ENCODE peak calls at places on chromosomes 11 and 22, in six cellular contexts. S is AG09309, E is AG09319, O is left lung, G is A549, W is GM10248. L is an unnamed sample.

GRCh38 chr11:124754309-124754708 is 2.3 kb upstream of the VSIG2 start:
- DNase-seq in S (no peak), E (no peak), O (no peak), G (no peak), W (no peak), L (no peak)

GRCh38 chr22:33519140-33519973 is 400.9 kb downstream of the LARGE1 start:
- DNase-seq in S (peak; percentile 28), E (peak; percentile 19), O (no peak), G (peak; percentile 71), W (peak; percentile 74), L (peak; percentile 65)

GRCh38 chr22:49367016-49367697 is 460.5 kb downstream of the BRD1 start:
- DNase-seq in S (no peak), E (no peak), O (no peak), G (no peak), W (no peak), L (no peak)

GRCh38 chr11:1254086-1254648 is 31.3 kb downstream of the MUC5B start:
- DNase-seq in S (no peak), E (no peak), O (no peak), G (no peak), W (no peak), L (no peak)

GRCh38 chr22:36368359-36368983 is 19.3 kb downstream of the MYH9 start:
- DNase-seq in S (no peak), E (no peak), O (no peak), G (peak; percentile 57), W (no peak), L (no peak)

GRCh38 chr11:61911701-61912529 is 5.5 kb downstream of the RAB3IL1 start:
- DNase-seq in S (no peak), E (no peak), O (peak; percentile 30), G (no peak), W (no peak), L (no peak)

GRCh38 chr11:9615031-9615451 is 41.6 kb downstream of the WEE1 start:
- DNase-seq in S (no peak), E (no peak), O (no peak), G (no peak), W (peak; percentile 68), L (peak; percentile 78)

GRCh38 chr22:49163258-49163959 is 664.3 kb downstream of the BRD1 start:
- DNase-seq in S (no peak), E (no peak), O (peak; percentile 19), G (no peak), W (no peak), L (no peak)

GRCh38 chr22:43292633-43293025 is 50.5 kb downstream of the SCUBE1 start:
- DNase-seq in S (no peak), E (no peak), O (no peak), G (no peak), W (no peak), L (no peak)

GRCh38 chr11:107576497-107577086 is 11.1 kb upstream of the ALKBH8 start:
- DNase-seq in S (no peak), E (peak; percentile 19), O (no peak), G (no peak), W (peak; percentile 62), L (peak; percentile 61)

GRCh38 chr11:877565-877964 is 33.0 kb downstream of the CHID1 start:
- DNase-seq in S (no peak), E (no peak), O (no peak), G (peak; percentile 71), W (no peak), L (no peak)

GRCh38 chr22:50305393-50305657 is 2.1 kb downstream of the PLXNB2 start:
- DNase-seq in S (no peak), E (no peak), O (no peak), G (no peak), W (no peak), L (no peak)

GRCh38 chr22:29302681-29303465 is 3.6 kb upstream of the GAS2L1 start:
- DNase-seq in S (no peak), E (no peak), O (no peak), G (no peak), W (no peak), L (peak; percentile 17)

GRCh38 chr11:35317253-35317652 is 102.1 kb downstream of the SLC1A2 start:
- DNase-seq in S (no peak), E (no peak), O (no peak), G (no peak), W (no peak), L (no peak)

GRCh38 chr11:117819096-117820040 is 5.2 kb downstream of the FXYD2 start:
- DNase-seq in S (no peak), E (no peak), O (peak; percentile 32), G (peak; percentile 76), W (peak; percentile 55), L (no peak)

GRCh38 chr11:126815111-126815510 is 185.5 kb downstream of the KIRREL3 start:
- DNase-seq in S (no peak), E (no peak), O (no peak), G (no peak), W (no peak), L (no peak)

GRCh38 chr11:1888811-1889526 is 2.7 kb downstream of the PRR33 start:
- DNase-seq in S (no peak), E (no peak), O (peak; percentile 41), G (no peak), W (no peak), L (peak; percentile 19)

GRCh38 chr11:76652989-76653673 is 17.4 kb downstream of the LRRC32 start:
- DNase-seq in S (no peak), E (no peak), O (peak; percentile 23), G (no peak), W (no peak), L (no peak)

GRCh38 chr11:77592727-77593126 is 3.0 kb downstream of the AQP11 start:
- DNase-seq in S (no peak), E (no peak), O (no peak), G (no peak), W (no peak), L (no peak)

GRCh38 chr11:8811571-8811970 is 99.4 kb upstream of the AKIP1 start:
- DNase-seq in S (peak; percentile 53), E (no peak), O (no peak), G (no peak), W (no peak), L (no peak)

GRCh38 chr22:42577623-42578240 is 24.0 kb downstream of the SERHL2 start:
- DNase-seq in S (no peak), E (no peak), O (no peak), G (no peak), W (no peak), L (no peak)

GRCh38 chr22:37319469-37319868 is 37.2 kb downstream of the CYTH4 start:
- DNase-seq in S (no peak), E (no peak), O (no peak), G (no peak), W (no peak), L (no peak)

GRCh38 chr11:117657801-117658200 is 139.2 kb downstream of the DSCAML1 start:
- DNase-seq in S (no peak), E (no peak), O (no peak), G (no peak), W (no peak), L (no peak)

DNA sequence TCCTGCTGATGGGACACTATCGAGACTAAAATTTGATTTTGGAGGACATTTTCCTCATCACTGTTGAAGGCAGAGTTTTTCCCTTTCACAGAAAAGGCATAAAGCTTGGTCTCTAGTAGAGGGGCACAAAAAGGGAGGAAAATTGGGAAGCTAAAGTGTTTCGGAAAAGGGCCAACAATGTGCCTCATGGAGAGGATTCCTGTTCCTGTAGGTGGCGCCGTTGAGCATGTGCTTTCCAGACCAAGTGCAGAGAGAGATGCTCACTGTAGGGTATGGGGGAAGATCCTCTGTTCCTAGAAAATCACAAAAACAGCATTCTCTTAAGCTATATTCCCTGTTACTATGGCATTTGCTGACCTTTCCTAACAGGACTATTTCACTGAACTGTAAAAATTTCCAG is 18.4 kb upstream of the OR4C5 start:
- DNase-seq in S (no peak), E (no peak), O (no peak), G (peak; percentile 12), W (no peak), L (no peak)
- TF ChIP-seq CTCF in S (no peak), E (no peak), O (no peak), G (no peak), W (no peak), L (peak; percentile 36)

DNA sequence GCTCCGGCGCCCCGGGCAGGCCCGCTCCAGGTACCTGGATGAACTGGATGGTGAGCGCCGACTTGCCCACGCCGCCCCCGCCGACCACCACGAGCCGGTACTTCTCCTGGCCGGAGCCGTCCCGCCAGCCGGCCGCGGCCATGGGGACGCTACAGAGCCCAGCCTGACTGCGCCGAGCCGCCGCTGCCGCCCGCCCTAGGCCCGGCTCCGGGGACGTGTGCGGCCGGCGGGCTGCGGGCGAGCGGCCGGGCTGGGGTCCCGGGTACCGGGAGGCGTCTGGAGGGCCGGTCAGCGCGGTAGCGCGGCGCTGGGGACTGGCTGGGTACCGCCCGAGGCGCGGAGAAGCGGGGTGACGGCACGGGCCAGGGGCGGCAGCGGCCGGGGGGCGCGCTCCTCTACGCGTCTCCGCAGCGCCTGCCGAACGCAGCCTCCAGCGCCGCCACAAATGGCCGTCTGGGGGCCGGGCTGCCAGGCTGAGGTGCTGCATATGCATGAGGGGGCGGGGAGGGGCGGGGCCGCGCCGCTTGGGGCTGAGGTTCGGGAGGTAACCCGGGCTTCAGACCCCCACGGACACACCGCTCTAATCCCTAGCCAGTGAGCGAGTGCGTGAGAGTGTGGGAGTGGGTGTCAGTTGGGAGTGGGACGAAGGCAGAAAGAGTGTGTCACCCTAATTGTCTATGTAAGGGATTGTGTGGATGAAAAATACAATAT is at the start of gene RRAS2:
- DNase-seq in S (no peak), E (no peak), O (peak; percentile 61), G (peak; percentile 78), W (peak; percentile 89), L (peak; percentile 88)
- TF ChIP-seq CTCF in S (no peak), E (no peak), O (no peak), G (no peak), W (no peak), L (peak; percentile 16)

DNA sequence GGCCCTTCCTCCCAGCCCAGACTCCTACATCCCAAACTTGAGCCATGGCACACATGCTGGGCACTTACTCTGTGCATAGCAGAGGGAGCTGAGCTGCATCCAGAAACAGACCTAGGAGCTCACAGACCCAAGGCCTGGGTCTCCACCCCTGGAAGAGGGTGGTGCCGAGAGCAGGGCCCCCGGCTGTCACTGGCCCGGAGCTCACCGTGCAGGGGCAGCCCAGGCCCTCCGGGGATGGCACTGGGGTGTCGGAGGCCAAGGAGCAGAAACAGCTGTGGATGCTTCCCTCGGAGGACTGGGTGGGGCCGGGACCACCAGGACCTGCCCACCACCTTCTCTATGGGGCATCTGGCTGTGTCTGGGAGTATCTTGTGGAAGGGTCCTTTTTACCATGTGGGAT is 4.3 kb upstream of the APOBEC3A start:
- DNase-seq in S (no peak), E (no peak), O (no peak), G (no peak), W (no peak), L (no peak)
- TF ChIP-seq CTCF in S (no peak), E (no peak), O (no peak), G (no peak), W (no peak), L (no peak)

GRCh38 chr11:17547051-17547577 is at the start of gene OTOG:
- DNase-seq in S (no peak), E (no peak), O (no peak), G (no peak), W (no peak), L (no peak)
- TF ChIP-seq CTCF in S (no peak), E (no peak), O (no peak), G (no peak), W (no peak), L (no peak)

GRCh38 chr22:21867528-21868266 is at the start of gene MAPK1:
- DNase-seq in S (peak; percentile 35), E (peak; percentile 61), O (peak; percentile 94), G (peak; percentile 86), W (peak; percentile 93), L (peak; percentile 92)
- TF ChIP-seq CTCF in S (peak; percentile 22), E (no peak), O (peak; percentile 18), G (no peak), W (peak; percentile 6), L (peak; percentile 28)

L was measured in GM13977.